ENCODE peak calls at places on chromosomes 3 and 15, in four cellular contexts. N is GM23338, F is transverse colon, P is cardiac muscle cell. D is an unnamed sample.

GRCh38 chr15:47819158-47819557 is 101.9 kb downstream of the SEMA6D start:
- DNase-seq in F (no peak), N (no peak), P (no peak), D (no peak)

GRCh38 chr3:47612178-47612577 is 33.5 kb upstream of the CSPG5 start:
- DNase-seq in N (no peak), F (no peak), P (no peak), D (no peak)

GRCh38 chr3:184284696-184285095 is 8.9 kb downstream of the ECE2 start:
- DNase-seq in N (peak), P (peak), F (no peak), D (peak)

GRCh38 chr15:40511472-40512133 is 40.8 kb downstream of the CHST14 start:
- DNase-seq in N (peak), P (peak), F (peak), D (peak)

GRCh38 chr15:90087454-90088154 is 14.7 kb downstream of the IDH2 start:
- DNase-seq in P (no peak), F (peak), N (peak), D (peak)

GRCh38 chr3:104546301-104546700 is 820.4 kb upstream of the ALCAM start:
- DNase-seq in F (no peak), P (no peak), N (no peak), D (peak)

GRCh38 chr3:12938258-12938711 is 96.9 kb upstream of the RPL32 start:
- DNase-seq in F (no peak), P (no peak), N (no peak), D (no peak)

GRCh38 chr15:40746916-40747418 is 8.1 kb downstream of the RMDN3 start:
- DNase-seq in N (peak), F (no peak), P (no peak), D (peak)

GRCh38 chr15:63049747-63050439 is 7.3 kb downstream of the TPM1 start:
- DNase-seq in F (no peak), N (no peak), P (peak), D (no peak)

GRCh38 chr15:48096355-48096786 is 24.4 kb upstream of the SLC24A5 start:
- DNase-seq in F (no peak), N (no peak), P (no peak), D (peak)

GRCh38 chr3:137343283-137343682 is 385.5 kb downstream of the IL20RB start:
- DNase-seq in F (no peak), N (no peak), P (no peak), D (no peak)

GRCh38 chr3:72604287-72604686 is 244.0 kb downstream of the SHQ1 start:
- DNase-seq in F (no peak), P (no peak), N (no peak), D (no peak)

GRCh38 chr3:171874879-171875278 is 31.7 kb downstream of the TMEM212 start:
- DNase-seq in P (no peak), N (no peak), F (no peak), D (peak)

DNA sequence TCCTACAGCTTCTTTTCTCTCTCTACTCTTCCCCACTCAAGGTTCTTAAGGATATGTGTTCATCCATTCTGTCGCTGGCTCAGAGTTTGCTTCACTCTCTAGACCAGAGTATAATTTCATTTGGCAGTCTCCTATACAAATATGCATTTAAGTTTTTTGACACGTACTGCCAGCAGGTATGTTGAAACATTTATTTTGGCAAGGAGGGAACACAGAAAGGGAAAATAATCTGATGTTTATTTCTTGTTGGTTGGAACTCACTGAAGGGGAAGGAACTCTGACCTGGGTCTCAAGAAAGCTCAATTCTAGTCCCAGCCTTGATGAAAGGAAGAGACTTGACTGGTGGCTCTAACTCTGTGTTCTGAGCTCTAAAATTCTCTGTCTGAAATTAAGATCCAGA is 21.6 kb downstream of the FANCD2 start:
- DNase-seq in P (no peak), N (no peak), F (no peak), D (peak)
- TF ChIP-seq CTCF in P (no peak), N (no peak), F (no peak), D (no peak)

GRCh38 chr3:44989636-44990373 is 13.8 kb downstream of the EXOSC7 start:
- DNase-seq in P (no peak), N (no peak), F (no peak), D (no peak)

GRCh38 chr3:44987318-44987717 is 11.3 kb downstream of the EXOSC7 start:
- DNase-seq in F (no peak), N (no peak), P (no peak), D (no peak)

GRCh38 chr3:44989141-44989540 is 13.1 kb downstream of the EXOSC7 start:
- DNase-seq in P (no peak), N (peak), F (no peak), D (no peak)

GRCh38 chr3:44991326-44991725 is 15.3 kb downstream of the EXOSC7 start:
- DNase-seq in P (no peak), F (no peak), N (no peak), D (no peak)

DNA sequence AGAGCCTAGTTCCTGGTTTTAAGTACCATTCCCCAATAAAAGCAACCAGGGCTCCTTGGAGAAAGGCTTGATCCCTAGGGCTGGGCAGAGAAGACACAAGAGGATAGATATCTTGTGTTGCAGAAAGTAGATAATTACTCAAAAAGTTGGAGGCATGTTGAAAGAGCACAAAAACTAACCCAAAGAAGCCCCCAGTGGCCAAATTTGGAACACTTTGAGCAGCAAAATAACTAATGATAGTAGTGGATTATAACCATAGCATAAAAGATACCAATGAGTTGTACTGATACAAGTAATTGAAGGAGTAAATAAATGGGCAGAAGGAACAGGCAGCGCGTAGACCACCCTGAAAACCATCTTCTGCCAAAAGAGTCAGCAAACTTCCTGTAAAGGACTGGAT is 12.0 kb downstream of the EXOSC7 start:
- DNase-seq in F (no peak), N (peak), P (no peak), D (peak)
- TF ChIP-seq CTCF in F (peak), N (peak), P (peak), D (peak)

GRCh38 chr3:5123937-5124336 is 1.8 kb downstream of the ARL8B start:
- DNase-seq in N (no peak), F (peak), P (no peak), D (no peak)

GRCh38 chr3:5133239-5133638 is 11.1 kb downstream of the ARL8B start:
- DNase-seq in F (no peak), N (no peak), P (no peak), D (no peak)

GRCh38 chr3:5133689-5134088 is 11.6 kb downstream of the ARL8B start:
- DNase-seq in F (no peak), N (no peak), P (no peak), D (no peak)

GRCh38 chr3:5126586-5126985 is 4.5 kb downstream of the ARL8B start:
- DNase-seq in N (no peak), P (no peak), F (no peak), D (peak)

DNA sequence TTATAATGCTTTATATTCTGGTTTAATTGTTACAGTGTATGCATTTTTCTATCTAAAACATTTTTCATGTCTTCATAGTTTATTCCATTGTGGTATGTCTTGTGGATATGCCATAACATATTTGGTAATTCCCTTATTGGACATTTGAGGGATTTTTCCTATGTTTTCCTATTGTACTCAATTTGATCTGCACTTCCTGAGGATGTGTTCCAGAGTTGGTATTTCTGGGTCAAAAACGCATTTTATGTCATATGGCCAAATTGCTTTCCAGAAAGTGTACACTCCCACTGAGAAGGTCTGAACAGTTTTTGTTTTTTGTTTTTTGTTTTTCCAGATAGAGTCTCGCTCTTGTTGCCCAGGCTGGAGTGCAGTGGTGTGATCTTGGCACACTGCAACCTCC is 6.8 kb downstream of the ARL8B start:
- DNase-seq in P (no peak), F (no peak), N (no peak), D (no peak)
- TF ChIP-seq CTCF in P (no peak), F (no peak), N (no peak), D (no peak)

GRCh38 chr3:25495726-25496125 is 67.7 kb downstream of the RARB start:
- DNase-seq in P (no peak), N (no peak), F (no peak), D (no peak)

GRCh38 chr3:25493786-25494185 is 65.7 kb downstream of the RARB start:
- DNase-seq in F (no peak), P (no peak), N (no peak), D (no peak)

GRCh38 chr3:25489858-25490591 is 62.0 kb downstream of the RARB start:
- DNase-seq in F (no peak), P (no peak), N (no peak), D (no peak)

GRCh38 chr3:25495304-25495703 is 67.2 kb downstream of the RARB start:
- DNase-seq in F (no peak), P (no peak), N (no peak), D (no peak)

DNA sequence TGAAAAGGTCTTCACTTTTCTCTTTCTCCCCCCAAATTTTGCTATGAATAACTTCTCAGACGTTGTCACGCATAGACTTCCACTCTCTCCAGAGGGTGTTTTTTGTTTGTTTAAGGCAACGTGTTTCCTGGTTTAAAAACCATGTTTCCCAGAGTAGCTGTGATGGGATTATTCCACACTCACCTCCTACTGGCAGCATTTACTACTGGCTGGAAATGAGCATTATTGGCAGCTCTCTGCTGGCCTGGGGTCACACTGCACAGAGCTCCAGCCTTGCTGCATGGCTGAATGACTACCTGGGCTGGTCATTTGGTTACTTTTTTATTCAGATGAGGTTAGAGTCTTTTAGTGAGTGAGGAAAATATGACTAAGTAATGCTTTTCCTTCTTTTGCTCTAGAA is 65.2 kb downstream of the RARB start:
- DNase-seq in N (no peak), F (no peak), P (no peak), D (no peak)
- TF ChIP-seq CTCF in N (no peak), F (no peak), P (no peak), D (no peak)